ENCODE peak calls at places on chromosomes 13 and 19, in six cellular contexts. M is PC-3, T is Peyer's patch, W is ovary, P is endodermal cell, E is adipocyte. O is an unnamed sample.

GRCh38 chr13:49495783-49496762 is at the start of gene PHF11:
- DNase-seq in M (peak; percentile 60), T (peak; percentile 94), W (peak; percentile 71), P (peak; percentile 89), E (peak; percentile 86), O (peak; percentile 84)

GRCh38 chr19:48945415-48945814 is 9.3 kb upstream of the BAX start:
- DNase-seq in M (no peak), T (no peak), W (no peak), P (no peak), E (no peak), O (no peak)

GRCh38 chr19:18763674-18764590 is 27.2 kb downstream of the COMP start:
- DNase-seq in M (peak; percentile 82), T (no peak), W (no peak), P (no peak), E (no peak), O (no peak)

GRCh38 chr19:6802336-6803035 is 30.0 kb downstream of the VAV1 start:
- DNase-seq in M (peak; percentile 24), T (peak; percentile 81), W (no peak), P (peak; percentile 56), E (no peak), O (peak; percentile 21)

GRCh38 chr13:51091839-51092238 is 19.2 kb downstream of the C13orf42 start:
- DNase-seq in M (no peak), T (no peak), W (no peak), P (peak; percentile 63), E (no peak), O (peak; percentile 18)

GRCh38 chr13:31172535-31172934 is 10.8 kb upstream of the HSPH1 start:
- DNase-seq in M (peak; percentile 96), T (no peak), W (no peak), P (no peak), E (peak; percentile 77), O (peak; percentile 20)

GRCh38 chr13:44140146-44140545 is 233.5 kb upstream of the SERP2 start:
- DNase-seq in M (no peak), T (peak; percentile 57), W (no peak), P (peak; percentile 80), E (no peak), O (peak; percentile 27)

GRCh38 chr19:32789429-32789828 is 69.9 kb downstream of the TDRD12 start:
- DNase-seq in M (no peak), T (no peak), W (no peak), P (no peak), E (no peak), O (no peak)

GRCh38 chr19:53553865-53554791 is 16.2 kb downstream of the ZNF331 start:
- DNase-seq in M (peak; percentile 82), T (peak; percentile 94), W (peak; percentile 90), P (no peak), E (peak; percentile 90), O (no peak)

GRCh38 chr19:12703056-12703455 is 6.6 kb upstream of the FBXW9 start:
- DNase-seq in M (peak; percentile 52), T (no peak), W (no peak), P (peak; percentile 96), E (peak; percentile 24), O (peak; percentile 97)

GRCh38 chr13:109509154-109509905 is 277.1 kb downstream of the IRS2 start:
- DNase-seq in M (peak; percentile 38), T (no peak), W (no peak), P (no peak), E (peak; percentile 28), O (no peak)

GRCh38 chr13:98223741-98224140 is 46.7 kb upstream of the RNF113B start:
- DNase-seq in M (no peak), T (no peak), W (no peak), P (no peak), E (no peak), O (no peak)

GRCh38 chr13:77779461-77780272 is 82.2 kb downstream of the SLAIN1 start:
- DNase-seq in M (peak; percentile 63), T (peak; percentile 48), W (no peak), P (peak; percentile 60), E (peak; percentile 85), O (peak; percentile 77)

GRCh38 chr13:23859904-23860303 is 29.3 kb downstream of the MIPEP start:
- DNase-seq in M (no peak), T (no peak), W (no peak), P (no peak), E (no peak), O (no peak)

GRCh38 chr19:49231804-49232203 is 74.2 kb downstream of the TRPM4 start:
- DNase-seq in M (no peak), T (no peak), W (no peak), P (no peak), E (no peak), O (no peak)

GRCh38 chr13:105908581-105908980 is 626.9 kb downstream of the EFNB2 start:
- DNase-seq in M (no peak), T (no peak), W (no peak), P (no peak), E (no peak), O (no peak)

GRCh38 chr19:2462635-2463421 is 6.1 kb upstream of the LMNB2 start:
- DNase-seq in M (peak; percentile 95), T (peak; percentile 81), W (peak; percentile 90), P (peak; percentile 99), E (peak; percentile 96), O (peak; percentile 100)

GRCh38 chr19:8569066-8569761 is 8.0 kb downstream of the MYO1F start:
- DNase-seq in M (peak; percentile 96), T (peak; percentile 86), W (no peak), P (no peak), E (peak; percentile 81), O (no peak)

GRCh38 chr19:17389957-17390664 is 3.9 kb downstream of the CCDC194 start:
- DNase-seq in M (no peak), T (no peak), W (no peak), P (peak; percentile 64), E (peak; percentile 31), O (no peak)

GRCh38 chr19:14471436-14472187 is 3.5 kb downstream of the PTGER1 start:
- DNase-seq in M (no peak), T (no peak), W (no peak), P (no peak), E (no peak), O (no peak)

GRCh38 chr19:33499248-33499647 is 22.3 kb downstream of the PEPD start:
- DNase-seq in M (no peak), T (no peak), W (no peak), P (no peak), E (no peak), O (no peak)

GRCh38 chr13:21016487-21016886 is 44.9 kb downstream of the LATS2 start:
- DNase-seq in M (no peak), T (no peak), W (no peak), P (no peak), E (no peak), O (no peak)
- H3K4me1 ChIP-seq in M (peaks cover 48% of the 10 kb centered on the region), T (no peaks in the 10 kb centered on the region), W (peaks cover 29% of the 10 kb centered on the region), P (no peaks in the 10 kb centered on the region), E (peaks cover 61% of the 10 kb centered on the region), O (no peaks in the 10 kb centered on the region)

GRCh38 chr13:114035583-114036501 is 62.0 kb upstream of the C13orf46 start:
- DNase-seq in M (no peak), T (no peak), W (no peak), P (no peak), E (no peak), O (no peak)

GRCh38 chr13:114035186-114035582 is 61.3 kb upstream of the C13orf46 start:
- DNase-seq in M (no peak), T (no peak), W (no peak), P (no peak), E (no peak), O (no peak)

GRCh38 chr13:114032121-114032799 is 58.4 kb upstream of the C13orf46 start:
- DNase-seq in M (no peak), T (no peak), W (peak; percentile 56), P (no peak), E (peak; percentile 45), O (peak; percentile 72)

GRCh38 chr13:114033541-114034315 is 59.9 kb upstream of the C13orf46 start:
- DNase-seq in M (no peak), T (no peak), W (no peak), P (no peak), E (no peak), O (no peak)

GRCh38 chr13:114034481-114034891 is 60.6 kb upstream of the C13orf46 start:
- DNase-seq in M (no peak), T (no peak), W (no peak), P (no peak), E (no peak), O (no peak)
- H3K4me1 ChIP-seq in M (no peaks in the 10 kb centered on the region), T (no peaks in the 10 kb centered on the region), W (peaks cover 8% of the 10 kb centered on the region), P (no peaks in the 10 kb centered on the region), E (peaks cover 55% of the 10 kb centered on the region), O (no peaks in the 10 kb centered on the region)

DNA sequence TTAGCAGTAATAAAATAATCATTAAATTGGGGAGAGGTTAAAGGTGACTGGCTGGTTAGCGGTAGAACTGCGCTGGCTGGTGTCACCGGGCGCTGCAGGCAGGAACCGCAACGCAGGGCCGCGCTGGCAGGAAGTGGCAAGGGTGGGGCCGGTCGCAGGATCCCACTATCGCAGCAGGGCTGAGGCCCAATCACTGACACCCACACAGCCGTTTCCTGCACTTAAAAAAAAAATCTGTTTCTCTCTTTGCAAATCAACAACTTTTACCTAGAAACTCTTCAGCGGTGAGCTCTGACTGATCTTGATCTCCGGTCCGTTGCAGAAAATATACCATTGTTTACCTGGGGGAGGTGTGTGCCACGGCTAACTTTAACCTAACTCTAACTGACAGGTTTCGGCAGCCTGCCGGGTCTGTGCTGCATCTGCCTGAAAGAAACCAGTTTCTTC is 46.9 kb downstream of the KLF2 start:
- DNase-seq in M (no peak), T (peak; percentile 96), W (no peak), P (no peak), E (no peak), O (no peak)
- H3K4me1 ChIP-seq in M (no peaks in the 10 kb centered on the region), T (peaks cover 45% of the 10 kb centered on the region), W (peaks cover 19% of the 10 kb centered on the region), P (no peaks in the 10 kb centered on the region), E (peaks cover 29% of the 10 kb centered on the region), O (no peaks in the 10 kb centered on the region)

GRCh38 chr19:35040826-35041547 is 534 bp upstream of the HPN start:
- DNase-seq in M (no peak), T (peak; percentile 88), W (peak; percentile 92), P (peak; percentile 92), E (no peak), O (peak; percentile 81)
- H3K4me1 ChIP-seq in M (peaks cover 9% of the 10 kb centered on the region), T (peaks cover 20% of the 10 kb centered on the region), W (peaks cover 18% of the 10 kb centered on the region), P (no peaks in the 10 kb centered on the region), E (peaks cover 31% of the 10 kb centered on the region), O (peaks cover 12% of the 10 kb centered on the region)

GRCh38 chr13:93547886-93548285 is 321.3 kb downstream of the GPC6 start:
- DNase-seq in M (peak; percentile 17), T (no peak), W (no peak), P (no peak), E (no peak), O (no peak)
- H3K4me1 ChIP-seq in M (peaks cover 11% of the 10 kb centered on the region), T (no peaks in the 10 kb centered on the region), W (no peaks in the 10 kb centered on the region), P (no peaks in the 10 kb centered on the region), E (no peaks in the 10 kb centered on the region), O (peaks cover 17% of the 10 kb centered on the region)

DNA sequence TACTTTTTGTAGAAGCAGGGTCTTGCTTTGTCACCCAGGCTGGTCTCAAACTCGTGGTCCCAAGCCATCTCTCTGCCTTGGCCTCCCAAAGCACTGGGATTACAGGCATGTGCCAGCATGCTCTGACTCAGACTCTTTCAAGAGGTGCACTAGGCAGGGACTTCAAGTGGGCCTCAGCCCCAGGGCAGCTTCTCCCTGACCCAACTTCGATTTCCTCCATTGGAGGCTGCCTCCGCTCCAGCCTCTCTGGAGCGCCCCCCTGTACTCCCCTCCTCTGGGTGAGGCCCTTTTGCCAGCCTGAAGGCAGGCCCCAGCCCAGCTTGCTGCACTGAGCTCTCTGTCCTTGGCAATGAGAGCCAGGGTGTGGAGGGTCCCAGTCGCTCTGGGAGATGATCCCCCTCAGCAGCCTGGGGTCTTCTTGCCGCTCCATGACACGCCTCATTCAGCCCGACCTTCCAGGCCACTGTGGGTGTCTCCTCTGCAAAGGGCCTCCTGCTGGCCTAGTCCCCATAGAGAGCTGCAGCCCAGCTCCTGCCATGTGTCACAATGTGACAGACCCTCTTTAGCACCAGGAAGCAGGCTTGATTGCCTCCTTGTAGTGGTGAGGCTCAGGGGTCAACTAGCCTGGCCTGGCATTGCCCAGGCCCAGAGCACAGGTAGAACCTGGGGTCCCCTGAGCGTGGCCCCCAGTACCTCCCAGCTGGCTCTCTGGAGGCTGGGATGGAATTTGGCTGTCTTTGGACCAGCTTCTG is 16.4 kb downstream of the CARM1 start:
- DNase-seq in M (no peak), T (no peak), W (no peak), P (peak; percentile 62), E (peak; percentile 51), O (no peak)
- H3K4me1 ChIP-seq in M (peaks cover 7% of the 10 kb centered on the region), T (peaks cover 11% of the 10 kb centered on the region), W (peaks cover 17% of the 10 kb centered on the region), P (peaks cover 3% of the 10 kb centered on the region), E (peaks cover 9% of the 10 kb centered on the region), O (peaks cover 15% of the 10 kb centered on the region)